ENCODE peak calls at places on chromosome 17, in nine cellular contexts. L is cardiac muscle cell; S is kidney; T is fibroblast of mammary gland; K is mucosa of descending colon; P is effector memory CD4-positive, alpha-beta T cell; D is HFF-Myc; H is uterus; Q is stomach. J is an unnamed sample.
A peak's percentile ranks its signal among the peaks of the same experiment; 100 is the strongest.

GRCh38 chr17:32142857-32143524 is 689 bp downstream of the RHOT1 start:
- DNase-seq in H (no peak), P (no peak), D (no peak), T (peak; percentile 63), L (peak; percentile 82), S (peak; percentile 74), K (peak; percentile 68), Q (peak; percentile 88), J (peak; percentile 69)

GRCh38 chr17:72883351-72883750 is 209.1 kb downstream of the SLC39A11 start:
- DNase-seq in T (no peak), H (no peak), K (no peak), L (no peak), S (no peak), Q (no peak), P (no peak), D (no peak), J (no peak)

GRCh38 chr17:3989156-3989886 is 25.1 kb upstream of the ATP2A3 start:
- DNase-seq in Q (no peak), T (no peak), D (no peak), P (no peak), K (no peak), L (no peak), H (no peak), S (peak; percentile 53), J (no peak)

GRCh38 chr17:79281803-79282202 is 207.2 kb downstream of the ENGASE start:
- DNase-seq in Q (no peak), P (no peak), L (no peak), S (no peak), T (no peak), D (no peak), K (no peak), H (no peak), J (no peak)

GRCh38 chr17:8062807-8063483 is 24.1 kb downstream of the ALOX15B start:
- DNase-seq in L (no peak), S (no peak), K (no peak), H (no peak), D (no peak), Q (no peak), T (no peak), P (no peak), J (peak; percentile 20)

GRCh38 chr17:4782652-4783051 is 3.5 kb downstream of the VMO1 start:
- DNase-seq in D (no peak), P (no peak), S (peak; percentile 61), T (no peak), L (no peak), Q (no peak), K (no peak), H (no peak), J (no peak)

GRCh38 chr17:8226536-8227237 is 16.3 kb upstream of the AURKB start:
- DNase-seq in D (no peak), H (peak; percentile 78), S (peak; percentile 90), P (no peak), L (peak; percentile 80), K (peak; percentile 80), Q (peak; percentile 32), T (peak; percentile 93), J (peak; percentile 95)

GRCh38 chr17:2222301-2222700 is 81.3 kb downstream of the SMG6 start:
- DNase-seq in P (no peak), L (no peak), H (no peak), Q (no peak), D (no peak), K (no peak), T (no peak), S (no peak), J (no peak)

GRCh38 chr17:34337701-34338100 is 18.5 kb downstream of the CCL8 start:
- DNase-seq in Q (no peak), L (no peak), D (no peak), P (no peak), S (no peak), H (no peak), K (no peak), T (no peak), J (no peak)

DNA sequence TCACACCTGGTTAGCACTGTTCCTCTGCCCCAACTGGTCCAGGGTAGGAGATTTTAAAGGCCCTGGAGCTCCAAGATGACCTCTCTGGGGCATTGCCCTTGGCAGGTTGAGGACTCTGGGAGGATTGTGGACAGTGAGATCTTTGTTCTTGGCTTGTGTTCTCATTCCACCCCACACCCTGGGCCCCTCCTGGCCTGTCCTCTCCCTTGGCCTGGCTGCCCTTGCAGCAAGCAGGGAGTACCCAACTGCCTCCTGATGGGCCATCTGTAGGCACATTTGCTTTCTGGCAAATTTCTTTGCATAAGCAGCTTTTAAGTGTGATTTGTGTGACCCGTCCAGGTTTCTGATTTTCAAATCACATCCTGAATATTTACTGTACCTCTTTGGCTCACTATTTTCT is 239.6 kb downstream of the UTP18 start:
- DNase-seq in S (no peak), Q (no peak), T (no peak), K (no peak), P (no peak), D (no peak), H (no peak), L (no peak), J (no peak)
- H3K4me3 ChIP-seq in S (no peak overlapping the region), Q (no peak overlapping the region), T (no peak overlapping the region), K (no peak overlapping the region), P (no peak overlapping the region), D (no peak overlapping the region), H (no peak overlapping the region), L (no peak overlapping the region), J (no peak overlapping the region)

GRCh38 chr17:69577098-69577497 is 162.6 kb downstream of the MAP2K6 start:
- DNase-seq in D (no peak), S (no peak), Q (no peak), P (no peak), K (no peak), T (no peak), H (no peak), L (no peak), J (no peak)

GRCh38 chr17:69575346-69575761 is 160.9 kb downstream of the MAP2K6 start:
- DNase-seq in T (peak; percentile 38), P (no peak), S (no peak), D (peak; percentile 59), L (no peak), H (no peak), Q (no peak), K (no peak), J (peak; percentile 86)

GRCh38 chr17:69579961-69580677 is 165.6 kb downstream of the MAP2K6 start:
- DNase-seq in P (no peak), H (no peak), S (no peak), T (no peak), K (no peak), Q (no peak), L (no peak), D (no peak), J (no peak)

GRCh38 chr17:69578385-69578936 is 164.0 kb downstream of the MAP2K6 start:
- DNase-seq in Q (no peak), K (no peak), S (no peak), L (no peak), H (no peak), P (no peak), T (no peak), D (no peak), J (no peak)

GRCh38 chr17:69581061-69581955 is 166.8 kb downstream of the MAP2K6 start:
- DNase-seq in K (no peak), D (no peak), P (no peak), H (no peak), Q (no peak), S (no peak), T (no peak), L (no peak), J (no peak)
- H3K4me3 ChIP-seq in K (no peak overlapping the region), D (no peak overlapping the region), P (peak overlapping the region; percentile 52), H (no peak overlapping the region), Q (peak overlapping the region; percentile 31), S (peak overlapping the region; percentile 63), T (no peak overlapping the region), L (no peak overlapping the region), J (no peak overlapping the region)

GRCh38 chr17:70345061-70345460 is 175.7 kb downstream of the KCNJ2 start:
- DNase-seq in Q (no peak), K (no peak), L (no peak), P (no peak), S (no peak), H (no peak), T (no peak), D (no peak), J (no peak)

GRCh38 chr17:70343134-70343533 is 173.8 kb downstream of the KCNJ2 start:
- DNase-seq in P (no peak), H (no peak), D (no peak), Q (no peak), S (no peak), L (no peak), K (no peak), T (no peak), J (no peak)

GRCh38 chr17:70338946-70339354 is 169.6 kb downstream of the KCNJ2 start:
- DNase-seq in P (no peak), Q (no peak), D (no peak), L (no peak), S (no peak), K (no peak), T (no peak), H (no peak), J (no peak)

GRCh38 chr17:70344356-70345060 is 175.2 kb downstream of the KCNJ2 start:
- DNase-seq in K (no peak), S (no peak), H (no peak), P (no peak), L (no peak), Q (no peak), D (no peak), T (peak; percentile 21), J (peak; percentile 18)
- H3K4me3 ChIP-seq in K (no peak overlapping the region), S (peak overlapping the region; percentile 19), H (peak overlapping the region; percentile 2), P (no peak overlapping the region), L (no peak overlapping the region), Q (peak overlapping the region; percentile 33), D (no peak overlapping the region), T (peak overlapping the region; percentile 21), J (peak overlapping the region; percentile 23)

DNA sequence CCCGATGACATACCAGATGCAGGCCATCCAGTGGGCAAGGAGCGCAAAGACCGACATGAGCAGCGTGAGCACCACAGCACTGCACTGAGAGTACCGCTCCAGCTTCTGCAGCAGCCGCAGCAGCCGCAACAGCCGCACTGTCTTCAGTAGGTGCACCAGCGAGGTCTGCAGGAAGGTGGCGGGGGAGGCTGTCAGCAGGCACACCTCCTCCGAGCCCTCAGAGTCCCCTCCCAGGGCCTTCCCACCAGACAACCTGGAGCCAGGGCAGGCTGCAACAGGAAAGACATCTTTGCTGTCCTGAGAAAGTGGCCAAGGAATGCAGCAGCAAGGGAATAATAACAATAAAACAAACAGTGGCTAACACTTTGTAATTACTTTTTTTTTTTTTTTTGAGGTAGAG is 9.1 kb downstream of the KCNH4 start:
- DNase-seq in D (no peak), S (no peak), H (no peak), L (no peak), P (no peak), T (no peak), Q (no peak), K (no peak), J (no peak)
- H3K4me3 ChIP-seq in D (no peak overlapping the region), S (no peak overlapping the region), H (no peak overlapping the region), L (no peak overlapping the region), P (no peak overlapping the region), T (no peak overlapping the region), Q (no peak overlapping the region), K (no peak overlapping the region), J (no peak overlapping the region)

J was measured in fibroblast of the aortic adventitia.